ENCODE peak calls at places on chromosomes 3 and 15, in five cellular contexts. One of them, this sample, is unnamed.

GRCh38 chr3:134328147-134328591 is 46.1 kb downstream of the AMOTL2 start:
- DNase-seq in IMR-90: peak; percentile 93
- DNase-seq in mesendoderm: no peak
- DNase-seq in H1: no peak
- DNase-seq in mesenchymal stem cell: peak; percentile 93
- DNase-seq in this sample: no peak

GRCh38 chr3:67558429-67558828 is 96.0 kb downstream of the SUCLG2 start:
- DNase-seq in IMR-90: peak; percentile 37
- DNase-seq in mesendoderm: no peak
- DNase-seq in H1: no peak
- DNase-seq in mesenchymal stem cell: no peak
- DNase-seq in this sample: no peak

GRCh38 chr3:30689202-30689641 is 82.8 kb downstream of the TGFBR2 start:
- DNase-seq in IMR-90: peak; percentile 40
- DNase-seq in mesendoderm: no peak
- DNase-seq in H1: no peak
- DNase-seq in mesenchymal stem cell: peak; percentile 68
- DNase-seq in this sample: no peak

GRCh38 chr3:62128028-62128427 is 245.3 kb downstream of the FEZF2 start:
- DNase-seq in IMR-90: no peak
- DNase-seq in mesendoderm: no peak
- DNase-seq in H1: no peak
- DNase-seq in mesenchymal stem cell: no peak
- DNase-seq in this sample: no peak

GRCh38 chr3:9765865-9766264 is 3.9 kb downstream of the CAMK1 start:
- DNase-seq in IMR-90: no peak
- DNase-seq in mesendoderm: peak; percentile 66
- DNase-seq in H1: peak; percentile 49
- DNase-seq in mesenchymal stem cell: no peak
- DNase-seq in this sample: no peak

GRCh38 chr3:61521229-61521628 is 40.1 kb upstream of the PTPRG start:
- DNase-seq in IMR-90: no peak
- DNase-seq in mesendoderm: peak; percentile 17
- DNase-seq in H1: no peak
- DNase-seq in mesenchymal stem cell: no peak
- DNase-seq in this sample: no peak

GRCh38 chr15:41501961-41502786 is 8.5 kb downstream of the ITPKA start:
- DNase-seq in IMR-90: no peak
- DNase-seq in mesendoderm: peak; percentile 46
- DNase-seq in H1: no peak
- DNase-seq in mesenchymal stem cell: no peak
- DNase-seq in this sample: no peak

GRCh38 chr3:100525753-100526612 is 33.6 kb downstream of the TMEM45A start:
- DNase-seq in IMR-90: peak; percentile 79
- DNase-seq in mesendoderm: peak; percentile 53
- DNase-seq in H1: no peak
- DNase-seq in mesenchymal stem cell: peak; percentile 98
- DNase-seq in this sample: no peak

GRCh38 chr3:55180936-55181535 is 253.2 kb upstream of the LRTM1 start:
- DNase-seq in IMR-90: no peak
- DNase-seq in mesendoderm: no peak
- DNase-seq in H1: peak; percentile 50
- DNase-seq in mesenchymal stem cell: peak; percentile 50
- DNase-seq in this sample: no peak

GRCh38 chr3:87084868-87085267 is 93.9 kb upstream of the VGLL3 start:
- DNase-seq in IMR-90: peak; percentile 5
- DNase-seq in mesendoderm: no peak
- DNase-seq in H1: no peak
- DNase-seq in mesenchymal stem cell: no peak
- DNase-seq in this sample: no peak

GRCh38 chr3:81339040-81339845 is 422.2 kb downstream of the GBE1 start:
- DNase-seq in IMR-90: peak; percentile 6
- DNase-seq in mesendoderm: peak; percentile 21
- DNase-seq in H1: no peak
- DNase-seq in mesenchymal stem cell: no peak
- DNase-seq in this sample: no peak

GRCh38 chr3:37726445-37727000 is 135.2 kb upstream of the CTDSPL start:
- DNase-seq in IMR-90: no peak
- DNase-seq in mesendoderm: no peak
- DNase-seq in H1: no peak
- DNase-seq in mesenchymal stem cell: no peak
- DNase-seq in this sample: no peak

GRCh38 chr3:152071924-152072323 is 196.8 kb upstream of the MBNL1 start:
- DNase-seq in IMR-90: peak; percentile 70
- DNase-seq in mesendoderm: peak; percentile 68
- DNase-seq in H1: no peak
- DNase-seq in mesenchymal stem cell: peak; percentile 54
- DNase-seq in this sample: no peak

GRCh38 chr3:151228291-151229125 is 25.5 kb upstream of the GPR171 start:
- DNase-seq in IMR-90: peak; percentile 95
- DNase-seq in mesendoderm: peak; percentile 43
- DNase-seq in H1: no peak
- DNase-seq in mesenchymal stem cell: peak; percentile 89
- DNase-seq in this sample: no peak

GRCh38 chr3:71602256-71602655 is 18.7 kb upstream of the FOXP1 start:
- DNase-seq in IMR-90: no peak
- DNase-seq in mesendoderm: no peak
- DNase-seq in H1: no peak
- DNase-seq in mesenchymal stem cell: no peak
- DNase-seq in this sample: no peak

GRCh38 chr3:176193032-176193698 is 1004.1 kb downstream of the TBL1XR1 start:
- DNase-seq in IMR-90: no peak
- DNase-seq in mesendoderm: peak; percentile 45
- DNase-seq in H1: no peak
- DNase-seq in mesenchymal stem cell: no peak
- DNase-seq in this sample: no peak

GRCh38 chr3:62703423-62704167 is 171.6 kb downstream of the CADPS start:
- DNase-seq in IMR-90: no peak
- DNase-seq in mesendoderm: peak; percentile 78
- DNase-seq in H1: no peak
- DNase-seq in mesenchymal stem cell: no peak
- DNase-seq in this sample: no peak

GRCh38 chr3:78665776-78666457 is 1101.9 kb downstream of the ROBO1 start:
- DNase-seq in IMR-90: no peak
- DNase-seq in mesendoderm: peak; percentile 8
- DNase-seq in H1: no peak
- DNase-seq in mesenchymal stem cell: no peak
- DNase-seq in this sample: no peak

GRCh38 chr15:66650433-66650832 is 51.6 kb upstream of the SMAD6 start:
- DNase-seq in IMR-90: no peak
- DNase-seq in mesendoderm: no peak
- DNase-seq in H1: no peak
- DNase-seq in mesenchymal stem cell: peak; percentile 63
- DNase-seq in this sample: no peak

GRCh38 chr3:165749817-165750216 is 87.4 kb downstream of the BCHE start:
- DNase-seq in IMR-90: no peak
- DNase-seq in mesendoderm: no peak
- DNase-seq in H1: no peak
- DNase-seq in mesenchymal stem cell: no peak
- DNase-seq in this sample: no peak

GRCh38 chr15:77410701-77411613 is 8.9 kb downstream of the PEAK1 start:
- DNase-seq in IMR-90: no peak
- DNase-seq in mesendoderm: no peak
- DNase-seq in H1: no peak
- DNase-seq in mesenchymal stem cell: no peak
- DNase-seq in this sample: no peak

GRCh38 chr15:70504305-70504951 is 258.9 kb downstream of the UACA start:
- DNase-seq in IMR-90: peak; percentile 55
- DNase-seq in mesendoderm: peak; percentile 39
- DNase-seq in H1: no peak
- DNase-seq in mesenchymal stem cell: peak; percentile 71
- DNase-seq in this sample: no peak

GRCh38 chr3:29334652-29335189 is 53.9 kb downstream of the RBMS3 start:
- DNase-seq in IMR-90: no peak
- DNase-seq in mesendoderm: no peak
- DNase-seq in H1: no peak
- DNase-seq in mesenchymal stem cell: no peak
- DNase-seq in this sample: no peak

GRCh38 chr3:67349551-67350174 is 304.7 kb downstream of the SUCLG2 start:
- DNase-seq in IMR-90: peak; percentile 15
- DNase-seq in mesendoderm: no peak
- DNase-seq in H1: no peak
- DNase-seq in mesenchymal stem cell: no peak
- DNase-seq in this sample: no peak

GRCh38 chr15:70708839-70709238 is 54.5 kb downstream of the UACA start:
- DNase-seq in IMR-90: no peak
- DNase-seq in mesendoderm: peak; percentile 38
- DNase-seq in H1: no peak
- DNase-seq in mesenchymal stem cell: no peak
- DNase-seq in this sample: no peak

GRCh38 chr3:99974989-99975388 is 139.3 kb downstream of the FILIP1L start:
- DNase-seq in IMR-90: no peak
- DNase-seq in mesendoderm: no peak
- DNase-seq in H1: no peak
- DNase-seq in mesenchymal stem cell: no peak
- DNase-seq in this sample: no peak

GRCh38 chr15:41944313-41944940 is 27.9 kb downstream of the EHD4 start:
- DNase-seq in IMR-90: peak; percentile 94
- DNase-seq in mesendoderm: peak; percentile 76
- DNase-seq in H1: no peak
- DNase-seq in mesenchymal stem cell: peak; percentile 91
- DNase-seq in this sample: peak; percentile 44

GRCh38 chr3:13234155-13234505 is 160.9 kb upstream of the IQSEC1 start:
- DNase-seq in IMR-90: no peak
- DNase-seq in mesendoderm: no peak
- DNase-seq in H1: no peak
- DNase-seq in mesenchymal stem cell: no peak
- DNase-seq in this sample: no peak

GRCh38 chr3:125078961-125079674 is 23.3 kb upstream of the HEG1 start:
- DNase-seq in IMR-90: peak; percentile 48
- DNase-seq in mesendoderm: no peak
- DNase-seq in H1: peak; percentile 16
- DNase-seq in mesenchymal stem cell: no peak
- DNase-seq in this sample: no peak

GRCh38 chr15:58260911-58261267 is 122.7 kb downstream of the AQP9 start:
- DNase-seq in IMR-90: peak; percentile 35
- DNase-seq in mesendoderm: no peak
- DNase-seq in H1: no peak
- DNase-seq in mesenchymal stem cell: peak; percentile 55
- DNase-seq in this sample: no peak

GRCh38 chr3:37862219-37862711 is 585 bp downstream of the CTDSPL start:
- DNase-seq in IMR-90: peak; percentile 48
- DNase-seq in mesendoderm: peak; percentile 55
- DNase-seq in H1: peak; percentile 67
- DNase-seq in mesenchymal stem cell: no peak
- DNase-seq in this sample: peak; percentile 41

GRCh38 chr15:91572110-91572509 is 281.4 kb upstream of the SLCO3A1 start:
- DNase-seq in IMR-90: peak; percentile 15
- DNase-seq in mesendoderm: no peak
- DNase-seq in H1: no peak
- DNase-seq in mesenchymal stem cell: no peak
- DNase-seq in this sample: no peak

GRCh38 chr3:55305714-55306485 is 181.2 kb downstream of the WNT5A start:
- DNase-seq in IMR-90: peak; percentile 57
- DNase-seq in mesendoderm: no peak
- DNase-seq in H1: no peak
- DNase-seq in mesenchymal stem cell: no peak
- DNase-seq in this sample: no peak

GRCh38 chr15:78204351-78205309 is 29.7 kb downstream of the ACSBG1 start:
- DNase-seq in IMR-90: no peak
- DNase-seq in mesendoderm: no peak
- DNase-seq in H1: peak; percentile 39
- DNase-seq in mesenchymal stem cell: peak; percentile 43
- DNase-seq in this sample: no peak

GRCh38 chr3:23264413-23264812 is 61.3 kb downstream of the UBE2E2 start:
- DNase-seq in IMR-90: peak; percentile 80
- DNase-seq in mesendoderm: no peak
- DNase-seq in H1: no peak
- DNase-seq in mesenchymal stem cell: peak; percentile 15
- DNase-seq in this sample: no peak

GRCh38 chr3:50241163-50241562 is 5.2 kb downstream of the GNAI2 start:
- DNase-seq in IMR-90: no peak
- DNase-seq in mesendoderm: peak; percentile 91
- DNase-seq in H1: peak; percentile 94
- DNase-seq in mesenchymal stem cell: no peak
- DNase-seq in this sample: peak; percentile 87
- H3K4me3 ChIP-seq in IMR-90: no peak overlapping the region
- H3K4me3 ChIP-seq in mesendoderm: no peak overlapping the region
- H3K4me3 ChIP-seq in H1: peak overlapping the region; percentile 32
- H3K4me3 ChIP-seq in mesenchymal stem cell: no peak overlapping the region
- H3K4me3 ChIP-seq in this sample: peak overlapping the region; percentile 51

GRCh38 chr15:31245135-31245689 is 81.4 kb upstream of the KLF13 start:
- DNase-seq in IMR-90: no peak
- DNase-seq in mesendoderm: no peak
- DNase-seq in H1: no peak
- DNase-seq in mesenchymal stem cell: no peak
- DNase-seq in this sample: no peak

GRCh38 chr15:31248951-31249350 is 77.7 kb upstream of the KLF13 start:
- DNase-seq in IMR-90: no peak
- DNase-seq in mesendoderm: no peak
- DNase-seq in H1: no peak
- DNase-seq in mesenchymal stem cell: no peak
- DNase-seq in this sample: no peak

GRCh38 chr15:31245756-31246155 is 80.9 kb upstream of the KLF13 start:
- DNase-seq in IMR-90: no peak
- DNase-seq in mesendoderm: no peak
- DNase-seq in H1: no peak
- DNase-seq in mesenchymal stem cell: no peak
- DNase-seq in this sample: no peak

GRCh38 chr15:31248263-31248662 is 78.4 kb upstream of the KLF13 start:
- DNase-seq in IMR-90: no peak
- DNase-seq in mesendoderm: no peak
- DNase-seq in H1: no peak
- DNase-seq in mesenchymal stem cell: no peak
- DNase-seq in this sample: no peak

GRCh38 chr15:31247404-31247803 is 79.2 kb upstream of the KLF13 start:
- DNase-seq in IMR-90: no peak
- DNase-seq in mesendoderm: no peak
- DNase-seq in H1: no peak
- DNase-seq in mesenchymal stem cell: no peak
- DNase-seq in this sample: no peak
- H2BK15ac ChIP-seq in IMR-90: no peak overlapping the region
- H2BK15ac ChIP-seq in mesendoderm: no peak overlapping the region
- H2BK15ac ChIP-seq in H1: no peak overlapping the region
- H2BK15ac ChIP-seq in mesenchymal stem cell: no peak overlapping the region
- H2BK15ac ChIP-seq in this sample: no peak overlapping the region

GRCh38 chr15:89359471-89360293 is 25.1 kb upstream of the POLG start:
- DNase-seq in IMR-90: no peak
- DNase-seq in mesendoderm: no peak
- DNase-seq in H1: peak; percentile 62
- DNase-seq in mesenchymal stem cell: no peak
- DNase-seq in this sample: no peak
- H3K4me3 ChIP-seq in IMR-90: no peak overlapping the region
- H3K4me3 ChIP-seq in mesendoderm: no peak overlapping the region
- H3K4me3 ChIP-seq in H1: no peak overlapping the region
- H3K4me3 ChIP-seq in mesenchymal stem cell: no peak overlapping the region
- H3K4me3 ChIP-seq in this sample: no peak overlapping the region

DNA sequence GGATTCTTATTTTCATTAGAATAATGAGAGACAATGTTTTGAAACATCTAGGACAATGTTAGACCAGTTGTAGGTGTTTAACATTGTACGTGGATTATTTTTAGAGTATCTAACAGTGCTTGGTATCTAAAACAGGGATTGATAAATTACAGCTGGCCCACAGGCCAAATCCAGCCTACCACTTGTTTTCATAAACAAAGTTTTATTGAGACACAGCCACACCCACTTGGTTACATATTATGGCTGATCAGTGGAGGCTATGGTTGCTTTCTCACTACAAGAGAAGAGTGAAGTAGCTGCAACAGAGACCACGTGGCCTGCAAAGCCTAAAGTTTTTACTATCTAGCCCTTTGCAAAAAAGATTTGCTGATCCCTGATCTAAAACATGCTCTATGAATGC is 223.1 kb upstream of the CTNNB1 start:
- DNase-seq in IMR-90: no peak
- DNase-seq in mesendoderm: no peak
- DNase-seq in H1: no peak
- DNase-seq in mesenchymal stem cell: no peak
- DNase-seq in this sample: no peak
- H2BK15ac ChIP-seq in IMR-90: no peak overlapping the region
- H2BK15ac ChIP-seq in mesendoderm: no peak overlapping the region
- H2BK15ac ChIP-seq in H1: no peak overlapping the region
- H2BK15ac ChIP-seq in mesenchymal stem cell: no peak overlapping the region
- H2BK15ac ChIP-seq in this sample: no peak overlapping the region

This sample was measured in neuronal stem cell.